ENCODE peak calls at places on chromosomes 2 and 18, in six cellular contexts. One of them, this sample, is unnamed.

GRCh38 chr2:222730346-222731065 is 59.0 kb downstream of the MOGAT1 start:
- DNase-seq in K562: no peak
- DNase-seq in GM12891: no peak
- DNase-seq in H1: no peak
- DNase-seq in GM12878: peak
- DNase-seq in HepG2: no peak
- DNase-seq in this sample: no peak

GRCh38 chr2:160859086-160859485 is 301.1 kb upstream of the TANK start:
- DNase-seq in K562: no peak
- DNase-seq in GM12891: no peak
- DNase-seq in H1: no peak
- DNase-seq in GM12878: no peak
- DNase-seq in HepG2: no peak
- DNase-seq in this sample: no peak

GRCh38 chr2:149860276-149860921 is 272.8 kb upstream of the MMADHC start:
- DNase-seq in K562: no peak
- DNase-seq in GM12891: no peak
- DNase-seq in H1: no peak
- DNase-seq in GM12878: no peak
- DNase-seq in HepG2: peak
- DNase-seq in this sample: no peak

GRCh38 chr2:234290671-234291070 is 206.2 kb downstream of the ARL4C start:
- DNase-seq in K562: no peak
- DNase-seq in GM12891: no peak
- DNase-seq in H1: no peak
- DNase-seq in GM12878: peak
- DNase-seq in HepG2: no peak
- DNase-seq in this sample: peak

GRCh38 chr18:29041976-29042375 is 865.0 kb upstream of the CDH2 start:
- DNase-seq in K562: no peak
- DNase-seq in GM12891: no peak
- DNase-seq in H1: no peak
- DNase-seq in GM12878: no peak
- DNase-seq in HepG2: no peak
- DNase-seq in this sample: no peak

GRCh38 chr2:127463155-127463991 is 45.1 kb downstream of the PROC start:
- DNase-seq in K562: no peak
- DNase-seq in GM12891: no peak
- DNase-seq in H1: no peak
- DNase-seq in GM12878: no peak
- DNase-seq in HepG2: no peak
- DNase-seq in this sample: no peak

GRCh38 chr2:139031722-139032121 is 251.5 kb upstream of the NXPH2 start:
- DNase-seq in K562: no peak
- DNase-seq in GM12891: no peak
- DNase-seq in H1: no peak
- DNase-seq in GM12878: peak
- DNase-seq in HepG2: peak
- DNase-seq in this sample: no peak

GRCh38 chr2:56295666-56296065 is 111.9 kb downstream of the CCDC85A start:
- DNase-seq in K562: no peak
- DNase-seq in GM12891: no peak
- DNase-seq in H1: no peak
- DNase-seq in GM12878: no peak
- DNase-seq in HepG2: no peak
- DNase-seq in this sample: no peak

DNA sequence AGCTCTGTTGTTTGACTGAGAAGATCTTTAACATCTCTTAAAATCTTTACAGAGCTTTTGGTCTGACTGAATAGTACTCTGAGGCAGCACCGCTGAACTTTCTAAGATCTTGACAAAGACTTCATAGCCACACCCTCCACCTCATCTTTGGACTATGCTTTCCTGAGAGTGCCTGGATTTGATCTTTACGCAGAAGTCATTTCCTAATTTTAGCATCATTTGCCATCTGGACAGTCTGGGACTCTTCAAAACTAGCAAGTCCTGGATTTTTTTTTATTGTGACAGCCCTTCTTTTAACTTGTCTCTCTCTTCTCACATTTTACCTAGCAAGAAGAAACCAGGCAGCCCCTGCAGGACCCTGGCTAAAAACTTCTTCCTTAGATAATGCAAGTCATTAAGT is 188.9 kb downstream of the CTIF start:
- DNase-seq in K562: no peak
- DNase-seq in GM12891: no peak
- DNase-seq in H1: no peak
- DNase-seq in GM12878: no peak
- DNase-seq in HepG2: no peak
- DNase-seq in this sample: no peak
- TF ChIP-seq POLR2AphosphoS5 in K562: no peak
- TF ChIP-seq POLR2AphosphoS5 in GM12891: no peak
- TF ChIP-seq POLR2AphosphoS5 in H1: no peak
- TF ChIP-seq POLR2AphosphoS5 in GM12878: no peak
- TF ChIP-seq POLR2AphosphoS5 in HepG2: no peak
- TF ChIP-seq POLR2AphosphoS5 in this sample: no peak

GRCh38 chr18:23826850-23827620 is 137.8 kb downstream of the LAMA3 start:
- DNase-seq in K562: no peak
- DNase-seq in GM12891: no peak
- DNase-seq in H1: no peak
- DNase-seq in GM12878: no peak
- DNase-seq in HepG2: no peak
- DNase-seq in this sample: no peak
- TF ChIP-seq TAF1 in K562: no peak
- TF ChIP-seq TAF1 in GM12891: no peak
- TF ChIP-seq TAF1 in H1: no peak
- TF ChIP-seq TAF1 in GM12878: no peak
- TF ChIP-seq TAF1 in HepG2: no peak
- TF ChIP-seq TAF1 in this sample: no peak

DNA sequence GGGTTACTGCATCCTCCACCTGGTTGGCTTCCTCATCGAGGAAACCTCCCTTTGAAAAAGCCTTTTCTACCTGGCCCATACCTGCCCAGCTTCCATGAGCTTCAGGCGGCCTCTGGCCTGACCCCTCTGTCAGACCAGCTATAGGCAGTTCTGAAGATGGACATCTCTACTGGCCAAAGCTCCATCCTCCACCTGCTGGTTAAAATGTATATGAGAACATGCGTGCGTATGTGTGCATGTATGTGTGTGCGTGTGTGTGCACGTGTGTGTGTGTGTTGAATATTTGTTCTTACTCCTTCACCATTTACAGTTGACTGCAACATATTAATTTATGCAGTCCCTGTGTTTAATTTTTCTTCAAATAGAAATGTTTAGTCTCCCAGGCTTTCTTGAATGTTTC is 642.4 kb upstream of the RAB6C start:
- DNase-seq in K562: peak
- DNase-seq in GM12891: no peak
- DNase-seq in H1: no peak
- DNase-seq in GM12878: no peak
- DNase-seq in HepG2: peak
- DNase-seq in this sample: no peak
- TF ChIP-seq POLR2A in K562: no peak
- TF ChIP-seq POLR2A in GM12891: no peak
- TF ChIP-seq POLR2A in H1: no peak
- TF ChIP-seq POLR2A in GM12878: no peak
- TF ChIP-seq POLR2A in HepG2: no peak
- TF ChIP-seq POLR2A in this sample: no peak

GRCh38 chr18:26549486-26550435 is 1.4 kb upstream of the KCTD1 start:
- DNase-seq in K562: no peak
- DNase-seq in GM12891: peak
- DNase-seq in H1: no peak
- DNase-seq in GM12878: no peak
- DNase-seq in HepG2: peak
- DNase-seq in this sample: peak
- TF ChIP-seq POLR2AphosphoS5 in K562: no peak
- TF ChIP-seq POLR2AphosphoS5 in GM12891: no peak
- TF ChIP-seq POLR2AphosphoS5 in H1: no peak
- TF ChIP-seq POLR2AphosphoS5 in GM12878: no peak
- TF ChIP-seq POLR2AphosphoS5 in HepG2: no peak
- TF ChIP-seq POLR2AphosphoS5 in this sample: no peak

GRCh38 chr2:62287895-62288589 is 92.1 kb downstream of the B3GNT2 start:
- DNase-seq in K562: peak
- DNase-seq in GM12891: no peak
- DNase-seq in H1: no peak
- DNase-seq in GM12878: peak
- DNase-seq in HepG2: peak
- DNase-seq in this sample: no peak
- TF ChIP-seq TAF1 in K562: no peak
- TF ChIP-seq TAF1 in GM12891: no peak
- TF ChIP-seq TAF1 in H1: no peak
- TF ChIP-seq TAF1 in GM12878: no peak
- TF ChIP-seq TAF1 in HepG2: no peak
- TF ChIP-seq TAF1 in this sample: no peak

DNA sequence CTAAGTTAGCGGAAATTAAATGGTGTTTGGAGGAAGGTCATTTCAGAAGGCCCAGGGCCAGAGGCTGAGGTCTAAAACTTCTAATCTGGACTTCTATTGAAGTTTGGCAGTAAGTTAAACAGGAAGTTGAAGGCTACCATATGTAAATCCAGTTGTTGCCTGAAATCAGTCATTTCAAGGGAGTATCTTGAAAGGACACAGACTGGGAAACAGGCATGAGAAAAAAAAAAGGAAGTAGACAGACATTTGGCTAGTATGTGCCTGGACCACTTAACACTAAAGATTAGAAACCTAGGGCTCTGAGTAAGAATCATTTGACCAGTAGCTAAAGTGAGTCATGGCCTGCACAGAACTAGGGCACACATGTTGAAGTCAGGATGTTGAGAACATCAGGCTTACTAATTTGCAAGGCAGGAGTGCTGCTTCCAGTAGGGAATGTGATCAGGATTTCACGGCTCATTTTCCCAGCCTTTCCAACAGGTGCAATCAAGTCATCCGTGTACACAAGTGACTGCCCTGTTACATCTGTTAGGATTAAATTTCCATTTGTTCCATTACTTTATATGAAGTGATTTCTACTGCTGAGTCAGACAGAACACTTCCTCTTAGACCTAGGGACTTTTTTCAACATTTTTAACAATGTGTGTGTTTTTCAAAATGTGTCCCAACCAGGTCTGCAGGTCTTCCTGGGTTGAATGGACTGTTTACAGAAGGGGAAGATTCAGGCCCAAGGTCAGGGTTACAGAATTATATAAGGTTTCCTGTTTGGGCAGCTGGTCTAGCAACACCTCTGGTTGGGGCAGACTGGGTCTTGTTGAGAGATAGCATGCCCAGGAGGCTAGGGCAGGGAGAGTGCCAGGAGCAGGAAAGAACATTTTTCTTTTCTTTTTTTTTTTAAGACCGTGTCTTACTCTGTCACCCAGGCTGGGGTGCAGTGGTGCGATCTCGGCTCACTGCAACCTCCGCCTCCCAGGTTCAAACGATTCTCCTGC is 145.6 kb downstream of the TGIF1 start:
- DNase-seq in K562: peak
- DNase-seq in GM12891: no peak
- DNase-seq in H1: no peak
- DNase-seq in GM12878: peak
- DNase-seq in HepG2: peak
- DNase-seq in this sample: no peak
- TF ChIP-seq POLR2A in K562: no peak
- TF ChIP-seq POLR2A in GM12891: no peak
- TF ChIP-seq POLR2A in H1: no peak
- TF ChIP-seq POLR2A in GM12878: peak
- TF ChIP-seq POLR2A in HepG2: peak
- TF ChIP-seq POLR2A in this sample: peak

DNA sequence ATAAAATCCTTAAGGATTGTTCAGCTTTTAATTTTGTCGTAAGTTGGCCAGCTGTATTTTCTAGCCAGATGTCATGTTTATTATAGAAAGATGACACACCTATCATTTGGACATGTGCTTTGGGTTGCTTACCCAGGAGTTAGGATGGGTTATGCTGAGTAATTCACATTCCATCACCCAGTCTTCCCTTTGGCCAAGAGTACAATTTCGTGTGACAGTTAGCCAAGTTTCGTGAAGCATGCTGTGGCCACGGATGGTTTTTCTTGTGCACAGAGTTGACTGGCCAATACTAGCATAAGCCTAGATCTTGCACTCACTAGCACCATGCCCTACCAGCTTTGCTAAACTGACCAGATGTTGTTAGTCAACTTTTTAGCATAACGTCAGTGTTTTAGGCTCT is 5.8 kb downstream of the MAPRE3 start:
- DNase-seq in K562: no peak
- DNase-seq in GM12891: no peak
- DNase-seq in H1: no peak
- DNase-seq in GM12878: no peak
- DNase-seq in HepG2: no peak
- DNase-seq in this sample: no peak
- TF ChIP-seq POLR2AphosphoS5 in K562: no peak
- TF ChIP-seq POLR2AphosphoS5 in GM12891: no peak
- TF ChIP-seq POLR2AphosphoS5 in H1: no peak
- TF ChIP-seq POLR2AphosphoS5 in GM12878: no peak
- TF ChIP-seq POLR2AphosphoS5 in HepG2: no peak
- TF ChIP-seq POLR2AphosphoS5 in this sample: no peak